ENCODE peak calls at places on chromosomes 13 and 19, in ten cellular contexts. One of them, this sample, is unnamed.

GRCh38 chr19:8473652-8474476 is 28.6 kb downstream of the PRAM1 start:
- DNase-seq in T-helper 2 cell: no peak
- DNase-seq in stimulated activated CD4-positive, alpha-beta T cell treated with anti-CD3 and anti-CD28 coated beads, Interleukin-12 subunit alpha, Interleukin-12 subunit beta, amount 100 ng/mL, for 48 hours: no peak
- DNase-seq in GM13976: peak
- DNase-seq in CD4-positive, CD25-positive, alpha-beta regulatory T cell: peak
- DNase-seq in NCI-H2081: no peak
- DNase-seq in lower lobe of right lung: no peak
- DNase-seq in CD4-positive, alpha-beta T cell: no peak
- DNase-seq in activated T-helper 9 cell treated with anti-CD3 and anti-CD28 coated beads, Interleukin-2, amount 50 U/mL, for 16 hours: no peak
- DNase-seq in NCI-H2029: no peak
- DNase-seq in this sample: no peak

GRCh38 chr13:66831317-66831716 is 398.8 kb downstream of the PCDH9 start:
- DNase-seq in CD4-positive, CD25-positive, alpha-beta regulatory T cell: no peak
- DNase-seq in T-helper 2 cell: no peak
- DNase-seq in stimulated activated CD4-positive, alpha-beta T cell treated with anti-CD3 and anti-CD28 coated beads, Interleukin-12 subunit alpha, Interleukin-12 subunit beta, amount 100 ng/mL, for 48 hours: no peak
- DNase-seq in activated T-helper 9 cell treated with anti-CD3 and anti-CD28 coated beads, Interleukin-2, amount 50 U/mL, for 16 hours: no peak
- DNase-seq in lower lobe of right lung: no peak
- DNase-seq in NCI-H2081: no peak
- DNase-seq in CD4-positive, alpha-beta T cell: no peak
- DNase-seq in GM13976: no peak
- DNase-seq in NCI-H2029: no peak
- DNase-seq in this sample: no peak

GRCh38 chr19:50794074-50794777 is 4.0 kb downstream of the ACP4 start:
- DNase-seq in NCI-H2029: peak
- DNase-seq in stimulated activated CD4-positive, alpha-beta T cell treated with anti-CD3 and anti-CD28 coated beads, Interleukin-12 subunit alpha, Interleukin-12 subunit beta, amount 100 ng/mL, for 48 hours: no peak
- DNase-seq in GM13976: peak
- DNase-seq in NCI-H2081: peak
- DNase-seq in T-helper 2 cell: no peak
- DNase-seq in CD4-positive, alpha-beta T cell: no peak
- DNase-seq in lower lobe of right lung: no peak
- DNase-seq in activated T-helper 9 cell treated with anti-CD3 and anti-CD28 coated beads, Interleukin-2, amount 50 U/mL, for 16 hours: no peak
- DNase-seq in CD4-positive, CD25-positive, alpha-beta regulatory T cell: peak
- DNase-seq in this sample: no peak

GRCh38 chr13:32423592-32423991 is 4.3 kb downstream of the N4BP2L1 start:
- DNase-seq in lower lobe of right lung: no peak
- DNase-seq in activated T-helper 9 cell treated with anti-CD3 and anti-CD28 coated beads, Interleukin-2, amount 50 U/mL, for 16 hours: no peak
- DNase-seq in CD4-positive, CD25-positive, alpha-beta regulatory T cell: no peak
- DNase-seq in GM13976: no peak
- DNase-seq in NCI-H2029: no peak
- DNase-seq in stimulated activated CD4-positive, alpha-beta T cell treated with anti-CD3 and anti-CD28 coated beads, Interleukin-12 subunit alpha, Interleukin-12 subunit beta, amount 100 ng/mL, for 48 hours: no peak
- DNase-seq in NCI-H2081: no peak
- DNase-seq in CD4-positive, alpha-beta T cell: no peak
- DNase-seq in T-helper 2 cell: no peak
- DNase-seq in this sample: no peak

GRCh38 chr13:48492123-48493075 is 40.5 kb downstream of the RCBTB2 start:
- DNase-seq in CD4-positive, CD25-positive, alpha-beta regulatory T cell: peak
- DNase-seq in GM13976: peak
- DNase-seq in T-helper 2 cell: peak
- DNase-seq in CD4-positive, alpha-beta T cell: peak
- DNase-seq in NCI-H2081: no peak
- DNase-seq in stimulated activated CD4-positive, alpha-beta T cell treated with anti-CD3 and anti-CD28 coated beads, Interleukin-12 subunit alpha, Interleukin-12 subunit beta, amount 100 ng/mL, for 48 hours: peak
- DNase-seq in activated T-helper 9 cell treated with anti-CD3 and anti-CD28 coated beads, Interleukin-2, amount 50 U/mL, for 16 hours: peak
- DNase-seq in NCI-H2029: peak
- DNase-seq in lower lobe of right lung: peak
- DNase-seq in this sample: no peak

GRCh38 chr19:40607311-40607871 is 6.2 kb downstream of the LTBP4 start:
- DNase-seq in NCI-H2029: no peak
- DNase-seq in activated T-helper 9 cell treated with anti-CD3 and anti-CD28 coated beads, Interleukin-2, amount 50 U/mL, for 16 hours: no peak
- DNase-seq in T-helper 2 cell: no peak
- DNase-seq in lower lobe of right lung: no peak
- DNase-seq in stimulated activated CD4-positive, alpha-beta T cell treated with anti-CD3 and anti-CD28 coated beads, Interleukin-12 subunit alpha, Interleukin-12 subunit beta, amount 100 ng/mL, for 48 hours: no peak
- DNase-seq in NCI-H2081: no peak
- DNase-seq in GM13976: no peak
- DNase-seq in CD4-positive, alpha-beta T cell: no peak
- DNase-seq in CD4-positive, CD25-positive, alpha-beta regulatory T cell: no peak
- DNase-seq in this sample: peak

GRCh38 chr13:27969866-27970229 is 733 bp upstream of the CDX2 start:
- DNase-seq in activated T-helper 9 cell treated with anti-CD3 and anti-CD28 coated beads, Interleukin-2, amount 50 U/mL, for 16 hours: no peak
- DNase-seq in NCI-H2029: no peak
- DNase-seq in CD4-positive, alpha-beta T cell: no peak
- DNase-seq in stimulated activated CD4-positive, alpha-beta T cell treated with anti-CD3 and anti-CD28 coated beads, Interleukin-12 subunit alpha, Interleukin-12 subunit beta, amount 100 ng/mL, for 48 hours: no peak
- DNase-seq in lower lobe of right lung: no peak
- DNase-seq in NCI-H2081: no peak
- DNase-seq in GM13976: no peak
- DNase-seq in T-helper 2 cell: no peak
- DNase-seq in CD4-positive, CD25-positive, alpha-beta regulatory T cell: no peak
- DNase-seq in this sample: no peak

GRCh38 chr13:39835253-39835652 is 179.8 kb downstream of the COG6 start:
- DNase-seq in T-helper 2 cell: no peak
- DNase-seq in activated T-helper 9 cell treated with anti-CD3 and anti-CD28 coated beads, Interleukin-2, amount 50 U/mL, for 16 hours: no peak
- DNase-seq in NCI-H2029: no peak
- DNase-seq in stimulated activated CD4-positive, alpha-beta T cell treated with anti-CD3 and anti-CD28 coated beads, Interleukin-12 subunit alpha, Interleukin-12 subunit beta, amount 100 ng/mL, for 48 hours: no peak
- DNase-seq in lower lobe of right lung: no peak
- DNase-seq in GM13976: no peak
- DNase-seq in CD4-positive, CD25-positive, alpha-beta regulatory T cell: no peak
- DNase-seq in CD4-positive, alpha-beta T cell: no peak
- DNase-seq in NCI-H2081: peak
- DNase-seq in this sample: no peak

GRCh38 chr13:49248433-49249002 is 793 bp downstream of the CDADC1 start:
- DNase-seq in stimulated activated CD4-positive, alpha-beta T cell treated with anti-CD3 and anti-CD28 coated beads, Interleukin-12 subunit alpha, Interleukin-12 subunit beta, amount 100 ng/mL, for 48 hours: peak
- DNase-seq in NCI-H2081: no peak
- DNase-seq in GM13976: peak
- DNase-seq in NCI-H2029: no peak
- DNase-seq in activated T-helper 9 cell treated with anti-CD3 and anti-CD28 coated beads, Interleukin-2, amount 50 U/mL, for 16 hours: no peak
- DNase-seq in CD4-positive, alpha-beta T cell: no peak
- DNase-seq in T-helper 2 cell: no peak
- DNase-seq in lower lobe of right lung: peak
- DNase-seq in CD4-positive, CD25-positive, alpha-beta regulatory T cell: peak
- DNase-seq in this sample: peak

GRCh38 chr19:10565028-10565566 is 713 bp downstream of the KRI1 start:
- DNase-seq in NCI-H2029: no peak
- DNase-seq in activated T-helper 9 cell treated with anti-CD3 and anti-CD28 coated beads, Interleukin-2, amount 50 U/mL, for 16 hours: peak
- DNase-seq in T-helper 2 cell: peak
- DNase-seq in NCI-H2081: peak
- DNase-seq in stimulated activated CD4-positive, alpha-beta T cell treated with anti-CD3 and anti-CD28 coated beads, Interleukin-12 subunit alpha, Interleukin-12 subunit beta, amount 100 ng/mL, for 48 hours: no peak
- DNase-seq in lower lobe of right lung: peak
- DNase-seq in CD4-positive, CD25-positive, alpha-beta regulatory T cell: peak
- DNase-seq in GM13976: peak
- DNase-seq in CD4-positive, alpha-beta T cell: no peak
- DNase-seq in this sample: peak

GRCh38 chr19:16679811-16680210 is 18.9 kb downstream of the TMEM38A start:
- DNase-seq in T-helper 2 cell: no peak
- DNase-seq in stimulated activated CD4-positive, alpha-beta T cell treated with anti-CD3 and anti-CD28 coated beads, Interleukin-12 subunit alpha, Interleukin-12 subunit beta, amount 100 ng/mL, for 48 hours: no peak
- DNase-seq in CD4-positive, CD25-positive, alpha-beta regulatory T cell: no peak
- DNase-seq in activated T-helper 9 cell treated with anti-CD3 and anti-CD28 coated beads, Interleukin-2, amount 50 U/mL, for 16 hours: no peak
- DNase-seq in CD4-positive, alpha-beta T cell: no peak
- DNase-seq in GM13976: no peak
- DNase-seq in NCI-H2029: no peak
- DNase-seq in lower lobe of right lung: no peak
- DNase-seq in NCI-H2081: no peak
- DNase-seq in this sample: no peak

GRCh38 chr13:75194717-75195116 is 287.3 kb downstream of the TBC1D4 start:
- DNase-seq in NCI-H2081: no peak
- DNase-seq in stimulated activated CD4-positive, alpha-beta T cell treated with anti-CD3 and anti-CD28 coated beads, Interleukin-12 subunit alpha, Interleukin-12 subunit beta, amount 100 ng/mL, for 48 hours: no peak
- DNase-seq in NCI-H2029: no peak
- DNase-seq in CD4-positive, alpha-beta T cell: no peak
- DNase-seq in activated T-helper 9 cell treated with anti-CD3 and anti-CD28 coated beads, Interleukin-2, amount 50 U/mL, for 16 hours: no peak
- DNase-seq in lower lobe of right lung: no peak
- DNase-seq in CD4-positive, CD25-positive, alpha-beta regulatory T cell: no peak
- DNase-seq in T-helper 2 cell: no peak
- DNase-seq in GM13976: no peak
- DNase-seq in this sample: no peak

This sample was measured in H7.